ENCODE peak calls at places on chromosomes 7 and 10, in seven cellular contexts. One of them, this sample, is unnamed.

GRCh38 chr7:91953618-91954017 is 13.0 kb downstream of the AKAP9 start:
- DNase-seq in activated CD8-positive, alpha-beta memory T cell treated with anti-CD3 and anti-CD28 coated beads, Interleukin-2, amount 10 ng/mL, durations not matched to agents 7 days and 5 days: no peak
- DNase-seq in HCT116: no peak
- DNase-seq in activated naive CD4-positive, alpha-beta T cell: no peak
- DNase-seq in ELR: peak; percentile 47
- DNase-seq in activated CD4-positive, alpha-beta T cell treated with anti-CD3 and anti-CD28 coated beads, Interleukin-2, amount 50 U/mL, for 48 hours: no peak
- DNase-seq in head of caudate nucleus: no peak
- DNase-seq in this sample: no peak

GRCh38 chr10:127048630-127049029 is 143.4 kb downstream of the DOCK1 start:
- DNase-seq in activated CD8-positive, alpha-beta memory T cell treated with anti-CD3 and anti-CD28 coated beads, Interleukin-2, amount 10 ng/mL, durations not matched to agents 7 days and 5 days: no peak
- DNase-seq in HCT116: no peak
- DNase-seq in activated naive CD4-positive, alpha-beta T cell: no peak
- DNase-seq in ELR: no peak
- DNase-seq in activated CD4-positive, alpha-beta T cell treated with anti-CD3 and anti-CD28 coated beads, Interleukin-2, amount 50 U/mL, for 48 hours: no peak
- DNase-seq in head of caudate nucleus: no peak
- DNase-seq in this sample: no peak

GRCh38 chr10:803041-803741 is 113.7 kb upstream of the DIP2C start:
- DNase-seq in activated CD8-positive, alpha-beta memory T cell treated with anti-CD3 and anti-CD28 coated beads, Interleukin-2, amount 10 ng/mL, durations not matched to agents 7 days and 5 days: no peak
- DNase-seq in HCT116: no peak
- DNase-seq in activated naive CD4-positive, alpha-beta T cell: no peak
- DNase-seq in ELR: no peak
- DNase-seq in activated CD4-positive, alpha-beta T cell treated with anti-CD3 and anti-CD28 coated beads, Interleukin-2, amount 50 U/mL, for 48 hours: no peak
- DNase-seq in head of caudate nucleus: no peak
- DNase-seq in this sample: no peak

GRCh38 chr10:88082806-88083596 is 219.6 kb downstream of the PTEN start:
- DNase-seq in activated CD8-positive, alpha-beta memory T cell treated with anti-CD3 and anti-CD28 coated beads, Interleukin-2, amount 10 ng/mL, durations not matched to agents 7 days and 5 days: no peak
- DNase-seq in HCT116: no peak
- DNase-seq in activated naive CD4-positive, alpha-beta T cell: no peak
- DNase-seq in ELR: no peak
- DNase-seq in activated CD4-positive, alpha-beta T cell treated with anti-CD3 and anti-CD28 coated beads, Interleukin-2, amount 50 U/mL, for 48 hours: no peak
- DNase-seq in head of caudate nucleus: no peak
- DNase-seq in this sample: peak; percentile 72

GRCh38 chr10:105586451-105587098 is 945.5 kb downstream of the SORCS3 start:
- DNase-seq in activated CD8-positive, alpha-beta memory T cell treated with anti-CD3 and anti-CD28 coated beads, Interleukin-2, amount 10 ng/mL, durations not matched to agents 7 days and 5 days: no peak
- DNase-seq in HCT116: no peak
- DNase-seq in activated naive CD4-positive, alpha-beta T cell: no peak
- DNase-seq in ELR: peak; percentile 73
- DNase-seq in activated CD4-positive, alpha-beta T cell treated with anti-CD3 and anti-CD28 coated beads, Interleukin-2, amount 50 U/mL, for 48 hours: no peak
- DNase-seq in head of caudate nucleus: no peak
- DNase-seq in this sample: peak; percentile 43

GRCh38 chr7:87934699-87935372 is 785 bp downstream of the ADAM22 start:
- DNase-seq in activated CD8-positive, alpha-beta memory T cell treated with anti-CD3 and anti-CD28 coated beads, Interleukin-2, amount 10 ng/mL, durations not matched to agents 7 days and 5 days: peak; percentile 48
- DNase-seq in HCT116: no peak
- DNase-seq in activated naive CD4-positive, alpha-beta T cell: no peak
- DNase-seq in ELR: peak; percentile 19
- DNase-seq in activated CD4-positive, alpha-beta T cell treated with anti-CD3 and anti-CD28 coated beads, Interleukin-2, amount 50 U/mL, for 48 hours: peak; percentile 28
- DNase-seq in head of caudate nucleus: peak; percentile 63
- DNase-seq in this sample: no peak

GRCh38 chr10:31602541-31603244 is 283.7 kb downstream of the ZEB1 start:
- DNase-seq in activated CD8-positive, alpha-beta memory T cell treated with anti-CD3 and anti-CD28 coated beads, Interleukin-2, amount 10 ng/mL, durations not matched to agents 7 days and 5 days: no peak
- DNase-seq in HCT116: no peak
- DNase-seq in activated naive CD4-positive, alpha-beta T cell: no peak
- DNase-seq in ELR: peak; percentile 84
- DNase-seq in activated CD4-positive, alpha-beta T cell treated with anti-CD3 and anti-CD28 coated beads, Interleukin-2, amount 50 U/mL, for 48 hours: no peak
- DNase-seq in head of caudate nucleus: peak; percentile 55
- DNase-seq in this sample: peak; percentile 74

GRCh38 chr10:72889391-72889831 is 4.1 kb upstream of the OIT3 start:
- DNase-seq in activated CD8-positive, alpha-beta memory T cell treated with anti-CD3 and anti-CD28 coated beads, Interleukin-2, amount 10 ng/mL, durations not matched to agents 7 days and 5 days: no peak
- DNase-seq in HCT116: no peak
- DNase-seq in activated naive CD4-positive, alpha-beta T cell: no peak
- DNase-seq in ELR: no peak
- DNase-seq in activated CD4-positive, alpha-beta T cell treated with anti-CD3 and anti-CD28 coated beads, Interleukin-2, amount 50 U/mL, for 48 hours: no peak
- DNase-seq in head of caudate nucleus: no peak
- DNase-seq in this sample: peak; percentile 98